ENCODE peak calls at places on chromosome 7, in seven cellular contexts. N is fibroblast of lung, V is heart right ventricle, H is GM23248, L is foreskin keratinocyte, S is heart left ventricle, K is body of pancreas. M is an unnamed sample.
A peak's percentile ranks its signal among the peaks of the same experiment; 100 is the strongest.

GRCh38 chr7:80636709-80637108 is 1.7 kb upstream of the CD36 start:
- DNase-seq in K (no peak), S (no peak), N (no peak), L (no peak), H (no peak), V (no peak), M (no peak)

GRCh38 chr7:155299539-155300202 is 2.0 kb downstream of the INSIG1 start:
- DNase-seq in S (no peak), H (peak; percentile 48), N (no peak), V (no peak), L (no peak), K (no peak), M (peak; percentile 25)

GRCh38 chr7:37505750-37506353 is 57.2 kb upstream of the ELMO1 start:
- DNase-seq in L (no peak), S (no peak), N (no peak), K (no peak), V (no peak), H (no peak), M (no peak)

GRCh38 chr7:507623-508305 is 11.9 kb downstream of the PDGFA start:
- DNase-seq in L (no peak), H (no peak), N (no peak), K (no peak), S (no peak), V (peak; percentile 5), M (no peak)

GRCh38 chr7:30584970-30585369 is 9.7 kb upstream of the GARS1 start:
- DNase-seq in L (no peak), H (no peak), S (no peak), K (no peak), N (no peak), V (peak; percentile 20), M (no peak)

GRCh38 chr7:116733924-116734591 is 62.1 kb downstream of the MET start:
- DNase-seq in K (peak; percentile 33), H (no peak), N (no peak), L (no peak), V (no peak), S (no peak), M (no peak)

GRCh38 chr7:122847871-122848473 is 38.3 kb downstream of the CADPS2 start:
- DNase-seq in K (no peak), N (no peak), V (no peak), S (peak; percentile 20), H (no peak), L (no peak), M (peak; percentile 25)

GRCh38 chr7:50661345-50662058 is 96.3 kb upstream of the DDC start:
- DNase-seq in V (no peak), S (no peak), K (no peak), N (no peak), H (no peak), L (no peak), M (no peak)

GRCh38 chr7:44071726-44072363 is 6.5 kb upstream of the PGAM2 start:
- DNase-seq in N (no peak), S (no peak), V (no peak), L (peak; percentile 28), K (no peak), H (no peak), M (peak; percentile 51)

GRCh38 chr7:108144931-108145330 is 14.8 kb upstream of the LAMB4 start:
- DNase-seq in S (no peak), K (no peak), N (no peak), L (no peak), V (no peak), H (no peak), M (no peak)

GRCh38 chr7:7799138-7799537 is 80.7 kb upstream of the RPA3 start:
- DNase-seq in N (peak; percentile 18), L (no peak), H (peak; percentile 30), K (no peak), S (no peak), V (no peak), M (no peak)

GRCh38 chr7:44375236-44375699 is 49.9 kb upstream of the CAMK2B start:
- DNase-seq in S (no peak), V (no peak), L (no peak), N (no peak), K (no peak), H (no peak), M (no peak)

GRCh38 chr7:103989785-103990775 is 622 bp upstream of the RELN start:
- DNase-seq in L (peak; percentile 15), N (peak; percentile 30), K (no peak), S (no peak), V (no peak), H (peak; percentile 54), M (peak; percentile 69)

GRCh38 chr7:25014735-25015134 is 34.8 kb upstream of the OSBPL3 start:
- DNase-seq in K (no peak), L (peak; percentile 73), S (no peak), V (no peak), H (peak; percentile 98), N (peak; percentile 92), M (peak; percentile 57)

GRCh38 chr7:121873795-121874194 is 834 bp downstream of the PTPRZ1 start:
- DNase-seq in L (peak; percentile 80), S (no peak), K (no peak), V (no peak), N (no peak), H (peak; percentile 18), M (no peak)

DNA sequence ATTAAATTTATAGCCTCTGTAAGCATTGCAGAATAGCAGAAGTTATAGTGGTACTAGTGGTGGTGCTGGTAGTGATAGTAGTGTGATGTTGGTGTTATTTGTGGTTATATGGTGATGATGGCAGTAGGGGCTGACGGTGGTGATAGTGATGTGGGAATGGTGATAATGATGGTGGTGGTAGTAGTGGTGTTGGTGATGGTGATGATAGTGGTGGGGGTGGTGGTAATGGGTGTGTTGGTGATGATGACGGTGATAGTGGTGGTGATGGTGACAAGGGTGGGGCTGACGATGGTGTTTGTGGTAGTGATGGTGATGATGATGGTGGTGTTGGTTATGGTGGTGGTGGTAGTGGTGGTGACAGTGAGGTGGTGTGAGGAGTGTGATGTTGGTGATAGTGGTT is 54.4 kb upstream of the MGAM2 start:
- DNase-seq in N (no peak), V (no peak), K (no peak), L (no peak), S (no peak), H (no peak), M (peak; percentile 9)
- H3K27ac ChIP-seq in N (no peak overlapping the region), V (no peak overlapping the region), K (no peak overlapping the region), L (no peak overlapping the region), S (no peak overlapping the region), H (no peak overlapping the region), M (no peak overlapping the region)

GRCh38 chr7:102874966-102875365 is 37.8 kb upstream of the LRRC17 start:
- DNase-seq in K (no peak), L (no peak), H (peak; percentile 25), S (no peak), V (no peak), N (peak; percentile 78), M (no peak)

GRCh38 chr7:102875700-102876192 is 37.1 kb upstream of the LRRC17 start:
- DNase-seq in L (peak; percentile 100), V (no peak), N (peak; percentile 100), H (peak; percentile 99), S (no peak), K (peak; percentile 55), M (peak; percentile 93)

GRCh38 chr7:102873470-102874165 is 39.2 kb upstream of the LRRC17 start:
- DNase-seq in N (no peak), L (no peak), H (no peak), K (no peak), V (no peak), S (no peak), M (no peak)

GRCh38 chr7:102872460-102872859 is 40.3 kb upstream of the LRRC17 start:
- DNase-seq in K (no peak), L (no peak), N (peak; percentile 100), H (peak; percentile 98), V (no peak), S (no peak), M (peak; percentile 71)

DNA sequence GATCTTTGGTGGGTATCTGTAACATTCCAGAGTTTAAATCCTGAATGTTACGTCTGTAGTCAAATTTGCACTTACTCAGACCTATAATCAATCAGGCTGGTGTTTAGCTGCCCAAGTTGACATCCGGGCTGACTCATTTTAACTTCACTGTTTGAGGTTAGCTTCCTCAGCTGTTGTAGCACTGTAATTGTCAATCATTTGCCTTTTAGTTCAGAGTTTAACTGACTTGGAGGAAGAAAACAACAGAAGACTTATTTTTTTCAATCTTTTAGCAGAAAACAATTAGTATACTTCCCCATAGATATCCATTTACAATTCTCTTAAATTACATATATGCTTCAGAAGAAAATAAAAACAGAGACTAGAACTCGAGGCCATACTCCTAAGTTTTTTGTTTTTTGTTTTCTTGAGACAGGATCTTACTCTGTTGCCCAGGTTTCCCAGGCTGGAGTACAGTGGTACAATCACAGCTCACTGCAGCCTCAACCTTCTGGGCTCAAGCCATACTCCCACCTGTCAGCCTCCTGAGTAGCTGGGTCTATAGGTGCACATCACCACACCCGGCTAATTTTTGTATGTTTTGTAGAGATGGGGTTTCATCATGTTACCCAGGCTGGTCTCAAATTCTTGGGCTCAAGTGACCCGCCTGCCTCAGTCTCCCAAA is 38.5 kb upstream of the LRRC17 start:
- DNase-seq in N (peak; percentile 99), V (no peak), K (no peak), H (peak; percentile 83), L (peak; percentile 90), S (no peak), M (no peak)
- H3K27ac ChIP-seq in N (peak overlapping the region; percentile 78), V (no peak overlapping the region), K (no peak overlapping the region), H (peak overlapping the region; percentile 90), L (peak overlapping the region; percentile 64), S (no peak overlapping the region), M (peak overlapping the region; percentile 93)

DNA sequence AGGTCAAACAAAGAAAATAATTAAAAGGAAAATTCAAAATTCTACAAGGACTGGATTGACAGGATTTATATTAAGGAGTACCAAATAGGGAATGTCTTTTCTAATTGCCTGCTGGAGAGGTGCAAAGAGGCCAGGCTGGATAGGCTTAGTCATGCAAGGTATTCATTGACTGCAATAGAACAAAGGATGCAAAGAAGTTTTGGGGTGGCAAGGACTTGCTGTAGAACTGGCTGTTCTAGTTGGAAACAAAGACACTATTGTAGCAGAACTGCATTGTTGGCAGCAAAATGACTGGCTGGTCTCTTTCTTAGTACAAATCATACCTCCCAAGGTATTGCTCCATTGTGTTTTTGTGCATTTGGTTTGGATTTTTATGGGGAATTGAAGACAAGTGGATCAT is 10.1 kb downstream of the ITGB8 start:
- DNase-seq in S (no peak), K (peak; percentile 74), N (no peak), V (no peak), L (peak; percentile 95), H (no peak), M (no peak)
- H3K27ac ChIP-seq in S (no peak overlapping the region), K (peak overlapping the region; percentile 80), N (no peak overlapping the region), V (no peak overlapping the region), L (peak overlapping the region; percentile 59), H (no peak overlapping the region), M (no peak overlapping the region)

DNA sequence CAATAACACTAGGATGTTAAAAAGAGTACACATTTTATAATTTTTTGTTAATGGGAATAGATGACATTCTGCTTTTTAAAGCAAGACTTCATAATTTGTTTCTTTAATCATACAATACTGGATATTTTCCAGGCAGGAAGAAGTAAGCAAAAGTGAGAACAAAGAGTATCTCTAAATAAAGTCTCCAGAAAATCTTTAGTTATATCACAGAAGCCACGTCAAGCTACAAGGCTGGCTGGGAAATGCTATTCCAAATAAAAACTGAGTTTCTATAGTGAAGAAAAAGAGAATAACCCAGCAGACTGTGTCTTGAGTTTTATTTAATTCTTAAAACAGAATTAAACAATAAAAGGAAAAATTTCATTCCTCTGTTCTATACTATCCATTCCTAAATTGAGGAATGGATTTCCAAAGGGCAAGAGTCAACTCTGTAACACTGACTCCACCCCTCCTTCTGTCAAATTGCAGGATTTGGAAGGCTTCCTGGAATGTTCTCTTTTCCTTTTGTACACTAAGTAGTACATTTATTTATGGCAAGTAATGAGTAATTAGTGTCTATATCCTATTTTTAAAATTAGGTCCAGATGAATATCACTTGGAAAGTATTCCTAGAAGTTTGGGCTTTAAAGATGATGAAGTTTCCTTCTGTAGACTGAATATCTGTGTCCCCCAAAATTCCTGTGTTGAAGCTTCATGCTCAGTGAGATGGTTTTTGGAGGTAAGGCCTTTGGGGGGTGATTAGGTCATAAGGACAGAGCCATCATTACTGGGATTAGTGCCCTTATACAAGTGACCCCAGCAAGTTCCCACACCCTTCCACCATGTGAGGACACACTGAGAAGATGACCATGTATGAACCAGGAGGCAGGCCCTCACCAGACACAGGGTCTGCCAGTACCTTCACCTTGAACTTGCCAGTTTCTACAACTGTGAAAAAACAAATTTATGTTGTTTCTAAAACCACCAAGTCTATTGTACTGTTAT is 290.9 kb downstream of the CRPPA start:
- DNase-seq in S (no peak), H (peak; percentile 49), V (no peak), L (peak; percentile 13), K (no peak), N (peak; percentile 53), M (peak; percentile 18)
- H3K27ac ChIP-seq in S (no peak overlapping the region), H (peak overlapping the region; percentile 79), V (peak overlapping the region; percentile 52), L (no peak overlapping the region), K (no peak overlapping the region), N (no peak overlapping the region), M (peak overlapping the region; percentile 77)

M was measured in osteoblast.